ENCODE peak calls at places on chromosomes 11 and 22, in six cellular contexts. One of them, this sample, is unnamed.

GRCh38 chr22:30348837-30349236 is 7.9 kb downstream of the SF3A1 start:
- DNase-seq in H1: no peak
- DNase-seq in H9: no peak
- DNase-seq in neuronal stem cell: no peak
- DNase-seq in mesenchymal stem cell: no peak
- DNase-seq in IMR-90: no peak
- DNase-seq in this sample: no peak

GRCh38 chr11:121369366-121369765 is 76.8 kb downstream of the SC5D start:
- DNase-seq in H9: no peak
- DNase-seq in mesenchymal stem cell: no peak
- DNase-seq in neuronal stem cell: no peak
- DNase-seq in H1: no peak
- DNase-seq in IMR-90: no peak
- DNase-seq in this sample: no peak

GRCh38 chr22:49765951-49766350 is 61.7 kb downstream of the BRD1 start:
- DNase-seq in IMR-90: no peak
- DNase-seq in H1: peak; percentile 35
- DNase-seq in mesenchymal stem cell: no peak
- DNase-seq in H9: no peak
- DNase-seq in neuronal stem cell: no peak
- DNase-seq in this sample: no peak

GRCh38 chr11:102201776-102202175 is 91.5 kb downstream of the YAP1 start:
- DNase-seq in H9: no peak
- DNase-seq in neuronal stem cell: no peak
- DNase-seq in IMR-90: no peak
- DNase-seq in mesenchymal stem cell: no peak
- DNase-seq in H1: no peak
- DNase-seq in this sample: no peak

GRCh38 chr11:1217151-1217550 is 5.7 kb upstream of the MUC5B start:
- DNase-seq in neuronal stem cell: no peak
- DNase-seq in H9: peak; percentile 14
- DNase-seq in mesenchymal stem cell: no peak
- DNase-seq in H1: peak; percentile 19
- DNase-seq in IMR-90: no peak
- DNase-seq in this sample: no peak

GRCh38 chr11:3182462-3182852 is 17.3 kb upstream of the OSBPL5 start:
- DNase-seq in neuronal stem cell: no peak
- DNase-seq in H1: no peak
- DNase-seq in mesenchymal stem cell: no peak
- DNase-seq in H9: no peak
- DNase-seq in IMR-90: no peak
- DNase-seq in this sample: no peak

GRCh38 chr11:10934293-10934850 is 76.5 kb upstream of the ZBED5 start:
- DNase-seq in H9: peak; percentile 42
- DNase-seq in neuronal stem cell: no peak
- DNase-seq in mesenchymal stem cell: no peak
- DNase-seq in H1: no peak
- DNase-seq in IMR-90: no peak
- DNase-seq in this sample: no peak

GRCh38 chr11:45885921-45886721 is 670 bp downstream of the MAPK8IP1 start:
- DNase-seq in neuronal stem cell: no peak
- DNase-seq in H9: peak; percentile 82
- DNase-seq in H1: peak; percentile 80
- DNase-seq in mesenchymal stem cell: no peak
- DNase-seq in IMR-90: no peak
- DNase-seq in this sample: peak; percentile 54

GRCh38 chr22:22748297-22748743 is 103.9 kb downstream of the GGTLC2 start:
- DNase-seq in mesenchymal stem cell: peak; percentile 20
- DNase-seq in H1: peak; percentile 62
- DNase-seq in IMR-90: peak; percentile 52
- DNase-seq in H9: peak; percentile 58
- DNase-seq in neuronal stem cell: peak; percentile 9
- DNase-seq in this sample: peak; percentile 32

GRCh38 chr11:45042560-45042959 is 91.9 kb upstream of the TP53I11 start:
- DNase-seq in neuronal stem cell: no peak
- DNase-seq in H1: no peak
- DNase-seq in mesenchymal stem cell: no peak
- DNase-seq in H9: no peak
- DNase-seq in IMR-90: no peak
- DNase-seq in this sample: no peak

GRCh38 chr11:111207213-111207612 is 38.3 kb upstream of the POU2AF2 start:
- DNase-seq in H1: no peak
- DNase-seq in H9: no peak
- DNase-seq in mesenchymal stem cell: no peak
- DNase-seq in neuronal stem cell: no peak
- DNase-seq in IMR-90: no peak
- DNase-seq in this sample: no peak

GRCh38 chr11:38791346-38791961 is 2193.4 kb upstream of the RAG2 start:
- DNase-seq in mesenchymal stem cell: peak; percentile 68
- DNase-seq in IMR-90: peak; percentile 58
- DNase-seq in H9: peak; percentile 31
- DNase-seq in neuronal stem cell: peak; percentile 56
- DNase-seq in H1: no peak
- DNase-seq in this sample: peak; percentile 63

GRCh38 chr11:86443415-86443814 is 68.7 kb downstream of the CCDC81 start:
- DNase-seq in H1: no peak
- DNase-seq in IMR-90: no peak
- DNase-seq in mesenchymal stem cell: no peak
- DNase-seq in H9: no peak
- DNase-seq in neuronal stem cell: no peak
- DNase-seq in this sample: no peak

GRCh38 chr11:19853901-19854300 is 141.3 kb downstream of the NAV2 start:
- DNase-seq in neuronal stem cell: no peak
- DNase-seq in H9: no peak
- DNase-seq in H1: no peak
- DNase-seq in mesenchymal stem cell: no peak
- DNase-seq in IMR-90: peak; percentile 29
- DNase-seq in this sample: no peak

GRCh38 chr22:20438066-20438677 is 547 bp upstream of the SCARF2 start:
- DNase-seq in H9: peak; percentile 57
- DNase-seq in neuronal stem cell: no peak
- DNase-seq in IMR-90: peak; percentile 45
- DNase-seq in H1: peak; percentile 80
- DNase-seq in mesenchymal stem cell: peak; percentile 58
- DNase-seq in this sample: peak; percentile 59

GRCh38 chr22:46012881-46013281 is 35.9 kb upstream of the WNT7B start:
- DNase-seq in IMR-90: no peak
- DNase-seq in H9: no peak
- DNase-seq in neuronal stem cell: no peak
- DNase-seq in H1: no peak
- DNase-seq in mesenchymal stem cell: no peak
- DNase-seq in this sample: no peak

GRCh38 chr11:2090172-2091111 is 48.7 kb downstream of the IGF2 start:
- DNase-seq in mesenchymal stem cell: no peak
- DNase-seq in neuronal stem cell: no peak
- DNase-seq in H9: peak; percentile 15
- DNase-seq in IMR-90: no peak
- DNase-seq in H1: peak; percentile 38
- DNase-seq in this sample: no peak

GRCh38 chr22:29351042-29351441 is 35.5 kb upstream of the RASL10A start:
- DNase-seq in H9: no peak
- DNase-seq in IMR-90: no peak
- DNase-seq in H1: no peak
- DNase-seq in mesenchymal stem cell: no peak
- DNase-seq in neuronal stem cell: no peak
- DNase-seq in this sample: no peak

GRCh38 chr11:75073459-75074190 is 23.1 kb downstream of the OR2AT4 start:
- DNase-seq in neuronal stem cell: no peak
- DNase-seq in H9: peak; percentile 51
- DNase-seq in mesenchymal stem cell: no peak
- DNase-seq in H1: no peak
- DNase-seq in IMR-90: no peak
- DNase-seq in this sample: peak; percentile 23

GRCh38 chr22:42434748-42435425 is 2.7 kb upstream of the NFAM1 start:
- DNase-seq in mesenchymal stem cell: no peak
- DNase-seq in H1: no peak
- DNase-seq in H9: no peak
- DNase-seq in IMR-90: no peak
- DNase-seq in neuronal stem cell: no peak
- DNase-seq in this sample: no peak

GRCh38 chr22:27531782-27532530 is 269.6 kb downstream of the MN1 start:
- DNase-seq in H9: no peak
- DNase-seq in H1: no peak
- DNase-seq in neuronal stem cell: no peak
- DNase-seq in IMR-90: peak; percentile 82
- DNase-seq in mesenchymal stem cell: peak; percentile 92
- DNase-seq in this sample: peak; percentile 86

GRCh38 chr11:95156133-95156731 is 66.6 kb downstream of the ENDOD1 start:
- DNase-seq in neuronal stem cell: no peak
- DNase-seq in H1: no peak
- DNase-seq in mesenchymal stem cell: no peak
- DNase-seq in IMR-90: no peak
- DNase-seq in H9: peak; percentile 58
- DNase-seq in this sample: peak; percentile 68

GRCh38 chr11:135027461-135027860 is 615.4 kb upstream of the B3GAT1 start:
- DNase-seq in mesenchymal stem cell: peak; percentile 17
- DNase-seq in neuronal stem cell: peak; percentile 65
- DNase-seq in H1: peak; percentile 76
- DNase-seq in IMR-90: peak; percentile 31
- DNase-seq in H9: peak; percentile 67
- DNase-seq in this sample: peak; percentile 82

GRCh38 chr22:43226368-43226979 is 39.5 kb upstream of the TTLL12 start:
- DNase-seq in H9: peak; percentile 86
- DNase-seq in H1: peak; percentile 71
- DNase-seq in neuronal stem cell: peak; percentile 37
- DNase-seq in mesenchymal stem cell: peak; percentile 56
- DNase-seq in IMR-90: peak; percentile 22
- DNase-seq in this sample: peak; percentile 89

GRCh38 chr11:91926967-91927366 is 297.7 kb upstream of the FAT3 start:
- DNase-seq in IMR-90: no peak
- DNase-seq in mesenchymal stem cell: no peak
- DNase-seq in neuronal stem cell: no peak
- DNase-seq in H9: no peak
- DNase-seq in H1: no peak
- DNase-seq in this sample: no peak

GRCh38 chr11:93718057-93718563 is 23.2 kb downstream of the TAF1D start:
- DNase-seq in IMR-90: no peak
- DNase-seq in H1: no peak
- DNase-seq in H9: no peak
- DNase-seq in mesenchymal stem cell: no peak
- DNase-seq in neuronal stem cell: no peak
- DNase-seq in this sample: peak; percentile 69

DNA sequence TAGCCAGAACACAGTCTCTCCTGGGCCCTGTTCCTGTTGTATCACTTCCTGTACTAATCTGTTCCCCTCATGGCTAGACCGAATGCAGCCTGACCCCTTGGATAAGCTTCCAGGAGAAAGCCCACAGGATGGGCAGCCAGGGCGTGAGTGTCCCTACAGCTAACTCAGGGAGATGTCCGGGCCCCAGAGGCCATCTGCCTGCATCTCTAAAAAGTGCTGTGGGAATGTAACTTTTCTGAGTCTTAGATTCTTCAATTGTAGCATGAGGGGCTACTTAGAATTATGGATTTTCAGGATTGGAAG is 7.7 kb upstream of the MALAT1 start:
- DNase-seq in IMR-90: no peak
- DNase-seq in mesenchymal stem cell: peak; percentile 43
- DNase-seq in neuronal stem cell: no peak
- DNase-seq in H9: no peak
- DNase-seq in H1: no peak
- DNase-seq in this sample: no peak
- H3K18ac ChIP-seq in IMR-90: peak overlapping the region; percentile 91
- H3K18ac ChIP-seq in mesenchymal stem cell: peak overlapping the region; percentile 86
- H3K18ac ChIP-seq in neuronal stem cell: no peak overlapping the region
- H3K18ac ChIP-seq in H9: no peak overlapping the region
- H3K18ac ChIP-seq in H1: peak overlapping the region; percentile 66
- H3K18ac ChIP-seq in this sample: no peak overlapping the region

GRCh38 chr22:39205344-39206021 is 39.3 kb downstream of the PDGFB start:
- DNase-seq in neuronal stem cell: no peak
- DNase-seq in H9: peak; percentile 33
- DNase-seq in IMR-90: peak; percentile 78
- DNase-seq in H1: no peak
- DNase-seq in mesenchymal stem cell: peak; percentile 81
- DNase-seq in this sample: peak; percentile 53
- H3K18ac ChIP-seq in neuronal stem cell: peak overlapping the region; percentile 59
- H3K18ac ChIP-seq in H9: no peak overlapping the region
- H3K18ac ChIP-seq in IMR-90: peak overlapping the region; percentile 33
- H3K18ac ChIP-seq in H1: peak overlapping the region; percentile 60
- H3K18ac ChIP-seq in mesenchymal stem cell: peak overlapping the region; percentile 58
- H3K18ac ChIP-seq in this sample: no peak overlapping the region

DNA sequence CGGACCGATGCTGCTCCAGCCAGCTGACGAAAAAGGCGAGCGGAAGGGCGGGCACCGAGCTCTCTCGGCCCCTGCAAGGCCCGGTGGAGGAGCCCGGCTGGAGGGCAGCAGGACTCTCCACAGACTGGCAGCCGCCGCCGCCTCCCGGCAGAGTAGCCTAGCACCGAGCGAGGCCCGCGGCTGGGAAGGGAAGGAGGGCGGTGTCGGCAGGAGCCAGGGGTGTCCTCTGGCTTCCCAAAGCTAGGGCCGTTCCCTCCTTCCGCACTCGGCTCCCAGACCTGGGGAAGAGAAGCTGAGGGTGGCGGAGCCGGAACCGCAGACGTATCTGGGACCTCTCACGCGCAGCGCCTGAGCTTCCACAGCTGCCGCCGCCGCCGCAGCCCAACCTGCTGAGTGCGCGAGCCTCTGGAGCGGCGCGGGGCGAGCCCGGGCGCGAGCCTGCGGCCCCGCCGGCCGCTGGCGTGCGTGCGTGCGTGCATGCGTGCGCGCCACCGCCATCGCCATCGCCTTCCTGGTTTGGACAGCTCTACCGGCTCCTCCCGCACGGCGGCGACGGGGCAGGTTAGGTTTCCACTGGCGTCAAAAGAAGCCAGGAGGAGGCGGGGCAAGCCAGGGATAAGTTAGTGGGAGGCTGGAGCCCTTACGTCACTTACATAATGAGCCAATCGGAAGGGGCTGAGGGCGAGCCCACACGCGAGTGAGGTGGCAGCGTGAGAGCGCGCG is at the start of gene RAB6A:
- DNase-seq in H1: peak; percentile 100
- DNase-seq in mesenchymal stem cell: peak; percentile 100
- DNase-seq in IMR-90: peak; percentile 100
- DNase-seq in H9: peak; percentile 99
- DNase-seq in neuronal stem cell: peak; percentile 100
- DNase-seq in this sample: peak; percentile 100
- H3K18ac ChIP-seq in H1: peak within 1 kb of the TSS; percentile 93
- H3K18ac ChIP-seq in mesenchymal stem cell: peak within 1 kb of the TSS; percentile 99
- H3K18ac ChIP-seq in IMR-90: peak within 1 kb of the TSS; percentile 62
- H3K18ac ChIP-seq in H9: peak within 1 kb of the TSS; percentile 66
- H3K18ac ChIP-seq in neuronal stem cell: peak within 1 kb of the TSS; percentile 99
- H3K18ac ChIP-seq in this sample: peak within 1 kb of the TSS; percentile 34

GRCh38 chr11:77467233-77467632 is 6.7 kb downstream of the PAK1 start:
- DNase-seq in neuronal stem cell: no peak
- DNase-seq in H1: no peak
- DNase-seq in H9: no peak
- DNase-seq in IMR-90: peak; percentile 12
- DNase-seq in mesenchymal stem cell: no peak
- DNase-seq in this sample: no peak

GRCh38 chr11:77470971-77471370 is 2.9 kb downstream of the PAK1 start:
- DNase-seq in IMR-90: no peak
- DNase-seq in H9: peak; percentile 46
- DNase-seq in H1: no peak
- DNase-seq in mesenchymal stem cell: no peak
- DNase-seq in neuronal stem cell: no peak
- DNase-seq in this sample: peak; percentile 69

GRCh38 chr11:77470504-77470903 is 3.4 kb downstream of the PAK1 start:
- DNase-seq in neuronal stem cell: no peak
- DNase-seq in mesenchymal stem cell: no peak
- DNase-seq in H9: no peak
- DNase-seq in H1: no peak
- DNase-seq in IMR-90: no peak
- DNase-seq in this sample: peak; percentile 32

GRCh38 chr11:77468527-77468926 is 5.4 kb downstream of the PAK1 start:
- DNase-seq in mesenchymal stem cell: no peak
- DNase-seq in H1: no peak
- DNase-seq in IMR-90: no peak
- DNase-seq in H9: no peak
- DNase-seq in neuronal stem cell: no peak
- DNase-seq in this sample: no peak

GRCh38 chr11:77467993-77468392 is 5.9 kb downstream of the PAK1 start:
- DNase-seq in neuronal stem cell: no peak
- DNase-seq in H9: no peak
- DNase-seq in H1: no peak
- DNase-seq in mesenchymal stem cell: peak; percentile 18
- DNase-seq in IMR-90: no peak
- DNase-seq in this sample: no peak
- H3K18ac ChIP-seq in neuronal stem cell: no peak overlapping the region
- H3K18ac ChIP-seq in H9: no peak overlapping the region
- H3K18ac ChIP-seq in H1: peak overlapping the region; percentile 27
- H3K18ac ChIP-seq in mesenchymal stem cell: no peak overlapping the region
- H3K18ac ChIP-seq in IMR-90: no peak overlapping the region
- H3K18ac ChIP-seq in this sample: no peak overlapping the region